ENCODE peak calls at places on chromosomes 16 and 17, in four cellular contexts. X, L, Q and K are unnamed samples.

GRCh38 chr16:56350491-56351405 is 74.6 kb downstream of the AMFR start:
- DNase-seq in X (no peak), L (no peak), Q (no peak), K (no peak)

GRCh38 chr16:73433493-73434307 is 385.8 kb upstream of the ZFHX3 start:
- DNase-seq in X (no peak), L (no peak), Q (no peak), K (no peak)

GRCh38 chr17:39939588-39940419 is 12.3 kb downstream of the LRRC3C start:
- DNase-seq in X (peak), L (no peak), Q (peak), K (peak)

GRCh38 chr17:31739300-31739699 is 119.7 kb downstream of the COPRS start:
- DNase-seq in X (no peak), L (no peak), Q (peak), K (peak)

GRCh38 chr16:68985268-68985667 is 120.2 kb upstream of the HAS3 start:
- DNase-seq in X (peak), L (no peak), Q (peak), K (no peak)

GRCh38 chr16:11914210-11914758 is 1.5 kb downstream of the GSPT1 start:
- DNase-seq in X (no peak), L (no peak), Q (no peak), K (peak)

GRCh38 chr17:2898255-2898926 is 102.2 kb downstream of the RAP1GAP2 start:
- DNase-seq in X (no peak), L (no peak), Q (no peak), K (no peak)

GRCh38 chr16:83619381-83620150 is 188.2 kb upstream of the HSBP1 start:
- DNase-seq in X (no peak), L (no peak), Q (no peak), K (no peak)

GRCh38 chr16:86663691-86664517 is 85.6 kb downstream of the FOXL1 start:
- DNase-seq in X (peak), L (no peak), Q (peak), K (peak)

GRCh38 chr17:7932483-7932891 is 481 bp downstream of the CNTROB start:
- DNase-seq in X (peak), L (no peak), Q (peak), K (peak)

GRCh38 chr16:86946981-86947380 is 368.6 kb downstream of the FOXL1 start:
- DNase-seq in X (no peak), L (no peak), Q (no peak), K (no peak)

GRCh38 chr17:80718428-80718827 is 173.8 kb downstream of the RPTOR start:
- DNase-seq in X (no peak), L (no peak), Q (no peak), K (no peak)

GRCh38 chr17:31459716-31460115 is 68.2 kb downstream of the RAB11FIP4 start:
- DNase-seq in X (no peak), L (no peak), Q (no peak), K (no peak)

GRCh38 chr17:4623249-4623648 is 18.2 kb downstream of the ALOX15 start:
- DNase-seq in X (no peak), L (no peak), Q (peak), K (peak)

GRCh38 chr16:87692756-87693155 is 73.0 kb downstream of the KLHDC4 start:
- DNase-seq in X (no peak), L (no peak), Q (no peak), K (no peak)

GRCh38 chr17:14302421-14303099 is 1.7 kb downstream of the HS3ST3B1 start:
- DNase-seq in X (peak), L (no peak), Q (peak), K (peak)

GRCh38 chr16:26569793-26570192 is 496.9 kb upstream of the C16orf82 start:
- DNase-seq in X (peak), L (no peak), Q (no peak), K (no peak)

GRCh38 chr17:76642032-76642561 is 1.5 kb downstream of the ST6GALNAC1 start:
- DNase-seq in X (no peak), L (no peak), Q (no peak), K (no peak)
- H3K4me3 ChIP-seq in X (no peak), L (no peak), Q (no peak), K (no peak)

GRCh38 chr17:76943781-76944213 is 75.6 kb downstream of the MGAT5B start:
- DNase-seq in X (no peak), L (no peak), Q (no peak), K (no peak)

GRCh38 chr17:76943202-76943601 is 75.0 kb downstream of the MGAT5B start:
- DNase-seq in X (no peak), L (no peak), Q (no peak), K (no peak)

GRCh38 chr17:76938009-76938408 is 69.8 kb downstream of the MGAT5B start:
- DNase-seq in X (no peak), L (no peak), Q (no peak), K (no peak)

GRCh38 chr17:76940293-76940692 is 72.1 kb downstream of the MGAT5B start:
- DNase-seq in X (no peak), L (no peak), Q (no peak), K (no peak)

DNA sequence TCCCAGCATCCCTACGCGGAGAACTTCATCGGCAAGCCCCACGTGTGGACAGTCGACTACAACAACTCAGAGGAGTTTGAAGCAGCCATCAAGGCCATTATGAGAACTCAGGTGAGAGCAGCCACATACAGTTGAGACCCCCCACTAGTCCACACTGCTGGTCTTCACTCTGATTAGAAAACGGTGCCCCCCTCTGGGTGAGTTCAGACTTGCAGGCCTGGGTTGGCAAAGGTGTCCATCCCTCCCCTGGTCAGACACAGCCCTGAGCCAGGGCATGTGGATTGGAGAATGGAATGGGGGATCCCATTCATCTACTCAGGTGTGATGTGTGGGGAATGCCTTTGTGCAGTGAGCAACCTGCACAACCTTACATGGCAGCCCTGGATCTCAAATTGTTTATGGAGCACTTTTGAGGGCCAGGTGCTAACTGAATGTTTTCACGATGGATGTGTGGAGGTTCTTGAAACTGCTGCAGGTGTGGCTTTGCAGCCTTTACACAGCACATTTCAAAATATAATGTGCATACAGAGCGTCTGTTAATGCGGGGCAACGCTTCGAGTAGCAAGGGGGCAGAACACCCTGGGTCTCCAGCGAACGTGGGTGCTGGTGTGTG is 72.6 kb downstream of the MGAT5B start:
- DNase-seq in X (peak), L (no peak), Q (no peak), K (no peak)
- TF ChIP-seq CTCF in X (peak), L (no peak), Q (no peak), K (no peak)

GRCh38 chr16:23182675-23183485 is at the start of gene SCNN1G:
- DNase-seq in X (no peak), L (no peak), Q (no peak), K (no peak)

GRCh38 chr16:23182206-23182674 is 305 bp upstream of the SCNN1G start:
- DNase-seq in X (peak), L (no peak), Q (peak), K (peak)

GRCh38 chr16:23185661-23186060 is 3.1 kb downstream of the SCNN1G start:
- DNase-seq in X (no peak), L (no peak), Q (no peak), K (no peak)

GRCh38 chr16:23181506-23181905 is 1.0 kb upstream of the SCNN1G start:
- DNase-seq in X (no peak), L (no peak), Q (no peak), K (no peak)

GRCh38 chr16:23183486-23183862 is 929 bp downstream of the SCNN1G start:
- DNase-seq in X (no peak), L (no peak), Q (no peak), K (no peak)
- H3K4me3 ChIP-seq in X (peak), L (no peak), Q (no peak), K (no peak)

GRCh38 chr16:85027968-85028637 is 508 bp downstream of the KIAA0513 start:
- DNase-seq in X (no peak), L (no peak), Q (no peak), K (no peak)
- TF ChIP-seq CTCF in X (peak), L (peak), Q (no peak), K (peak)